ENCODE peak calls at places on chromosomes 2 and 18, in seven cellular contexts. F is HepG2, T is upper lobe of right lung, O is mucosa of descending colon, X is lower lobe of right lung, Z is K562, W is RWPE2. S is an unnamed sample. For H3K4me1, the result is how much of the 10 kb centered on the place peaks cover.

GRCh38 chr2:12317853-12318426 is 398.8 kb upstream of the TRIB2 start:
- ATAC-seq in F (peak), T (no peak), O (peak), X (no peak), Z (no peak), W (peak), S (peak)

GRCh38 chr2:18949871-18950597 is 360.7 kb upstream of the NT5C1B start:
- ATAC-seq in F (no peak), T (no peak), O (peak), X (no peak), Z (no peak), W (peak), S (no peak)

GRCh38 chr2:241868661-241869081 is 858 bp upstream of the RTP5 start:
- ATAC-seq in F (no peak), T (no peak), O (peak), X (peak), Z (no peak), W (peak), S (no peak)

GRCh38 chr2:71500426-71501079 is 47.2 kb downstream of the DYSF start:
- ATAC-seq in F (no peak), T (peak), O (no peak), X (peak), Z (no peak), W (no peak), S (peak)

GRCh38 chr18:3984163-3984757 is 470.8 kb downstream of the DLGAP1 start:
- ATAC-seq in F (no peak), T (no peak), O (no peak), X (no peak), Z (no peak), W (no peak), S (no peak)

GRCh38 chr2:98912221-98912851 is 23.7 kb downstream of the CRACDL start:
- ATAC-seq in F (peak), T (peak), O (no peak), X (peak), Z (no peak), W (peak), S (no peak)

GRCh38 chr2:184646177-184646576 is 47.8 kb downstream of the ZNF804A start:
- ATAC-seq in F (peak), T (peak), O (no peak), X (peak), Z (no peak), W (peak), S (no peak)

GRCh38 chr2:235045336-235045972 is 93.6 kb downstream of the SH3BP4 start:
- ATAC-seq in F (no peak), T (no peak), O (peak), X (no peak), Z (no peak), W (no peak), S (no peak)

GRCh38 chr18:45071959-45072358 is 391.3 kb downstream of the SETBP1 start:
- ATAC-seq in F (no peak), T (peak), O (no peak), X (no peak), Z (no peak), W (no peak), S (no peak)

GRCh38 chr2:184721881-184722280 is 123.6 kb downstream of the ZNF804A start:
- ATAC-seq in F (no peak), T (no peak), O (no peak), X (no peak), Z (no peak), W (no peak), S (no peak)

GRCh38 chr18:46070683-46071614 is 1.1 kb downstream of the PSTPIP2 start:
- ATAC-seq in F (peak), T (peak), O (peak), X (peak), Z (peak), W (peak), S (peak)

GRCh38 chr2:237374284-237375060 is 39.5 kb downstream of the COL6A3 start:
- ATAC-seq in F (peak), T (no peak), O (no peak), X (no peak), Z (no peak), W (no peak), S (no peak)

GRCh38 chr2:160484859-160485520 is 8.6 kb downstream of the RBMS1 start:
- ATAC-seq in F (no peak), T (no peak), O (no peak), X (no peak), Z (no peak), W (no peak), S (peak)

GRCh38 chr2:1891971-1892486 is 147.7 kb upstream of the PXDN start:
- ATAC-seq in F (no peak), T (peak), O (no peak), X (no peak), Z (no peak), W (no peak), S (no peak)

GRCh38 chr2:232436381-232437129 is 19.4 kb upstream of the ALPI start:
- ATAC-seq in F (no peak), T (no peak), O (no peak), X (no peak), Z (no peak), W (no peak), S (no peak)

GRCh38 chr18:76445741-76446232 is 49.3 kb downstream of the ZNF516 start:
- ATAC-seq in F (no peak), T (no peak), O (peak), X (no peak), Z (no peak), W (peak), S (no peak)

GRCh38 chr2:208415255-208415654 is 8.7 kb downstream of the PTH2R start:
- ATAC-seq in F (no peak), T (no peak), O (no peak), X (no peak), Z (no peak), W (no peak), S (no peak)

GRCh38 chr2:225865468-225865867 is 466.0 kb downstream of the NYAP2 start:
- ATAC-seq in F (no peak), T (no peak), O (no peak), X (no peak), Z (no peak), W (no peak), S (no peak)

GRCh38 chr2:14903709-14904374 is 271.3 kb downstream of the LRATD1 start:
- ATAC-seq in F (peak), T (peak), O (peak), X (peak), Z (peak), W (peak), S (no peak)

GRCh38 chr2:20646446-20646845 is 4.5 kb downstream of the HS1BP3 start:
- ATAC-seq in F (no peak), T (no peak), O (no peak), X (no peak), Z (no peak), W (no peak), S (no peak)

GRCh38 chr2:159091981-159092380 is 123.5 kb downstream of the TANC1 start:
- ATAC-seq in F (no peak), T (peak), O (peak), X (peak), Z (no peak), W (peak), S (peak)

GRCh38 chr18:5890606-5891360 is 4.5 kb downstream of the TMEM200C start:
- ATAC-seq in F (peak), T (peak), O (peak), X (peak), Z (no peak), W (peak), S (peak)

GRCh38 chr2:171807831-171808393 is 86.1 kb downstream of the SLC25A12 start:
- ATAC-seq in F (peak), T (no peak), O (no peak), X (no peak), Z (peak), W (peak), S (peak)

GRCh38 chr2:120899373-120899772 is 163.7 kb downstream of the GLI2 start:
- ATAC-seq in F (peak), T (peak), O (peak), X (no peak), Z (peak), W (no peak), S (peak)

GRCh38 chr2:106085441-106085911 is 108.6 kb downstream of the UXS1 start:
- ATAC-seq in F (peak), T (peak), O (peak), X (no peak), Z (peak), W (no peak), S (no peak)

GRCh38 chr2:6880200-6880733 is 2.7 kb downstream of the RSAD2 start:
- ATAC-seq in F (no peak), T (no peak), O (no peak), X (no peak), Z (peak), W (no peak), S (no peak)

GRCh38 chr18:55343396-55344073 is 244.5 kb downstream of the TCF4 start:
- ATAC-seq in F (peak), T (no peak), O (no peak), X (no peak), Z (no peak), W (peak), S (no peak)

GRCh38 chr18:3075491-3075890 is 62.5 kb upstream of the LPIN2 start:
- ATAC-seq in F (no peak), T (no peak), O (no peak), X (no peak), Z (peak), W (no peak), S (no peak)

GRCh38 chr2:150644298-150645067 is 157.0 kb upstream of the RND3 start:
- ATAC-seq in F (no peak), T (no peak), O (no peak), X (no peak), Z (no peak), W (peak), S (peak)

GRCh38 chr2:30310955-30311354 is 79.6 kb downstream of the LBH start:
- ATAC-seq in F (no peak), T (no peak), O (peak), X (no peak), Z (no peak), W (no peak), S (no peak)

GRCh38 chr2:233185963-233186362 is 65.5 kb upstream of the ATG16L1 start:
- ATAC-seq in F (no peak), T (peak), O (peak), X (no peak), Z (no peak), W (no peak), S (no peak)

GRCh38 chr2:200212862-200213425 is 93.5 kb upstream of the SPATS2L start:
- ATAC-seq in F (no peak), T (no peak), O (no peak), X (no peak), Z (no peak), W (no peak), S (no peak)

GRCh38 chr2:196233808-196234501 is 62.6 kb upstream of the STK17B start:
- ATAC-seq in F (no peak), T (no peak), O (peak), X (no peak), Z (peak), W (no peak), S (peak)

GRCh38 chr2:191318729-191319078 is 73.5 kb downstream of the MYO1B start:
- ATAC-seq in F (peak), T (peak), O (peak), X (peak), Z (no peak), W (peak), S (no peak)
- H3K4me1 ChIP-seq in F (under half), T (under half), O (under half), X (under half), Z (under half), W (half or more), S (under half)

GRCh38 chr2:239008004-239008403 is 160.1 kb downstream of the TWIST2 start:
- ATAC-seq in F (no peak), T (no peak), O (no peak), X (no peak), Z (no peak), W (no peak), S (no peak)

GRCh38 chr2:239005586-239005985 is 157.7 kb downstream of the TWIST2 start:
- ATAC-seq in F (no peak), T (no peak), O (no peak), X (no peak), Z (no peak), W (no peak), S (no peak)

GRCh38 chr2:239003933-239004636 is 156.2 kb downstream of the TWIST2 start:
- ATAC-seq in F (no peak), T (no peak), O (no peak), X (no peak), Z (no peak), W (no peak), S (no peak)

GRCh38 chr2:239009001-239009961 is 161.4 kb downstream of the TWIST2 start:
- ATAC-seq in F (no peak), T (no peak), O (no peak), X (no peak), Z (no peak), W (no peak), S (no peak)

DNA sequence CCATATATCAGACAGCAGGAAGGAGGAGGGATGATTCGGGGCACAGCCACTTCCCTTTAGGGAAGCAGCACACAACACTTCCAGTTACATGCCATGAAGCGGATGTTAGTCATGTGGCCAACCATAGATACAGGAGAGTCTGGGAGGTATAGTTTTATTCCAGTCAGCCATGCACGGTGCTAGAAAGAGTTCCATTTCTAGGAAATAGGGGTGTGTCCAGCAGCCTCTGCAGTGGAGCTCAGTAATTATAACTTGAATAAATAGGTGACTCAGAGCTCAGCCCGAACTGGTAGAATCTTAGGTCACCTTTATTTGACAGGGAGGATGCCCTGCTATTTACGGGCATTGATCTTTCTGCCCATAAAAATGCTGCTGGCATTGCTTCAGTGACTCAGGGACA is 159.0 kb downstream of the TWIST2 start:
- ATAC-seq in F (no peak), T (no peak), O (peak), X (no peak), Z (no peak), W (peak), S (no peak)
- H3K4me1 ChIP-seq in F (under half), T (under half), O (under half), X (under half), Z (under half), W (under half), S (under half)

GRCh38 chr18:59697236-59697932 is at the start of gene CCBE1:
- ATAC-seq in F (peak), T (peak), O (peak), X (peak), Z (peak), W (peak), S (peak)

GRCh38 chr18:59699061-59699460 is 1.8 kb upstream of the CCBE1 start:
- ATAC-seq in F (no peak), T (no peak), O (no peak), X (no peak), Z (no peak), W (no peak), S (no peak)

GRCh38 chr18:59701272-59701671 is 4.0 kb upstream of the CCBE1 start:
- ATAC-seq in F (no peak), T (no peak), O (peak), X (no peak), Z (no peak), W (no peak), S (no peak)

GRCh38 chr18:59700535-59700967 is 3.3 kb upstream of the CCBE1 start:
- ATAC-seq in F (no peak), T (no peak), O (peak), X (no peak), Z (no peak), W (peak), S (no peak)

GRCh38 chr18:59699750-59700534 is 2.7 kb upstream of the CCBE1 start:
- ATAC-seq in F (no peak), T (no peak), O (no peak), X (no peak), Z (no peak), W (peak), S (no peak)
- H3K4me1 ChIP-seq in F (under half), T (under half), O (under half), X (under half), Z (under half), W (under half), S (under half)

GRCh38 chr18:21264651-21265050 is 22.6 kb downstream of the GREB1L start:
- ATAC-seq in F (peak), T (no peak), O (peak), X (no peak), Z (no peak), W (no peak), S (no peak)

GRCh38 chr18:21269349-21269748 is 27.3 kb downstream of the GREB1L start:
- ATAC-seq in F (no peak), T (no peak), O (no peak), X (no peak), Z (no peak), W (no peak), S (no peak)

GRCh38 chr18:21270453-21270852 is 28.4 kb downstream of the GREB1L start:
- ATAC-seq in F (no peak), T (no peak), O (peak), X (no peak), Z (no peak), W (peak), S (no peak)

GRCh38 chr18:21265971-21266673 is 24.1 kb downstream of the GREB1L start:
- ATAC-seq in F (no peak), T (no peak), O (no peak), X (no peak), Z (no peak), W (no peak), S (no peak)

DNA sequence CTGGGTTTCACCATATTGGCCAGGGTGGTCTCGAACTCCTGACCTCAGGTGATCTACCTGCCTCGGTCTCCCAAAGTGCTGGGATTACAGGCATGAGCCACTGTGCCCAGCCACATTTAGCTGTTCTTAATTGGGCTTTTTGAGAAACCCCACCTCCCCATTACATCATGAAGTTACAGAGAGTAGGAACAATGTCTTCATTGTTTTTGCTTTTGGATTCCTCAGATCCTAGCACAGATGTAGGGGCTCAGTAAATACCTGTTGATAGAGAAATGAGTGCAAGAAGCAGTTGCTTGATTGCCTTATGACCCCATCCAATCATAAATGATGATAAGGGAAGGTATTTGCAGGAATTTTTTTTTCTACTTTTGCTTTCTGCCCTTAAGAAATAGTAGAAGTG is 25.3 kb downstream of the GREB1L start:
- ATAC-seq in F (peak), T (no peak), O (no peak), X (no peak), Z (no peak), W (no peak), S (no peak)
- H3K4me1 ChIP-seq in F (half or more), T (under half), O (under half), X (under half), Z (under half), W (under half), S (under half)

GRCh38 chr18:44039826-44040225 is 640.9 kb upstream of the SETBP1 start:
- ATAC-seq in F (no peak), T (no peak), O (no peak), X (no peak), Z (no peak), W (no peak), S (no peak)
- H3K4me1 ChIP-seq in F (under half), T (under half), O (under half), X (under half), Z (under half), W (under half), S (under half)

GRCh38 chr2:111184725-111185495 is 64.2 kb downstream of the BCL2L11 start:
- ATAC-seq in F (no peak), T (peak), O (no peak), X (peak), Z (no peak), W (no peak), S (no peak)

GRCh38 chr2:111186933-111187332 is 66.2 kb downstream of the BCL2L11 start:
- ATAC-seq in F (no peak), T (no peak), O (no peak), X (no peak), Z (no peak), W (no peak), S (no peak)

GRCh38 chr2:111185496-111186022 is 64.8 kb downstream of the BCL2L11 start:
- ATAC-seq in F (peak), T (peak), O (peak), X (peak), Z (peak), W (no peak), S (no peak)

GRCh38 chr2:111188681-111189080 is 68.0 kb downstream of the BCL2L11 start:
- ATAC-seq in F (no peak), T (no peak), O (no peak), X (no peak), Z (no peak), W (no peak), S (no peak)

DNA sequence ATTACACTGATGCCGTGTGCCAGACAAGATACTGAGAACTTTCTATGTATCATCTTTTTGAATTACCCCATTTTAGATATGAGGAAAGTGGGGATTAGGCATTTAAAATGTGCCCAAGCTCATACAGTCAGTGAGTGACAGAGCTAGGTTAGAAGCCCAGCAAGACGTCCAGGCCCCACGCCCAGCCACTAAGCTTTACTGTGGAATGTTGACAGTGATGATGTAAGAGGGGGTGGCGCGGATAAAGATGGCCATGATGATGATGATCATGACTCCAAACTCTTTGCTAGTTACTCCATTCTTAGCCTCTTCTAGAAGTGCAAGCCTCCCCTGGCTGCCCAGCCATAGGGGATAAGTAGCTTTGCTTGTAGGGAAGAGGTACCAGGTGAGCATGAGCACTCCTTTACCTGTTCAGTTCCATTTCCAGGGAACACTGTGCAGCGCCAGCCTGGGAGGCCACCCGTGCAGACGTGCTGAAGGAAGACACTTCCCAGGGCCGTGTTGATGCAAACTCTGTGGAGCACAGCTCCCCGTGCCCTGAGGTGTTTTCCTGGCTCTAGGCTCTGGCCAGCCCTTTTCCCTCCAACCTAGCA is 65.5 kb downstream of the BCL2L11 start:
- ATAC-seq in F (no peak), T (peak), O (peak), X (no peak), Z (peak), W (no peak), S (no peak)
- H3K4me1 ChIP-seq in F (under half), T (under half), O (under half), X (under half), Z (under half), W (under half), S (under half)

DNA sequence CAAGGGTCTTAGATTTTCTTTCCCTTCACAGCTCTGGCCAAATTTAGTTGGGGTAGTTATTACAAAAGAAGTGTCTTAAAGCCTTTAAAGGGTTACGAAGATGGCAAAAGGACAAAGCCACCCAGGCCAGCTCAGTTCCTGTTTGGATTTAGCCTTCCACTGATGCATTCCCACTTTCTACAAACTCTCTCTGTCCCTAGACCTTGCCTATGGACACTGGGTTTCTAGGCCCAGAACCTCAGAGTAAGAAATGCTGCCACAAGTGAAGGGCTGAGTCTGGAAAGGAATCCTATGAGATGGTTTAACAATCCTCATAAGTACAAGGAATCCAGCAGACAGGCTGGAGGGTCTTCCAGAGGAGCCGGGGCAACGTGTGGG is 13.4 kb downstream of the NFE2L2 start:
- ATAC-seq in F (no peak), T (no peak), O (no peak), X (no peak), Z (no peak), W (no peak), S (no peak)
- H3K4me1 ChIP-seq in F (half or more), T (half or more), O (half or more), X (half or more), Z (half or more), W (under half), S (half or more)